ENCODE peak calls at places on chromosomes 1 and 21, in five cellular contexts. One of them, this sample, is unnamed.

GRCh38 chr1:2635271-2636010 is 2.6 kb upstream of the MMEL1 start:
- DNase-seq in left ventricle myocardium inferior: no peak
- DNase-seq in CD4-positive, alpha-beta T cell: no peak
- DNase-seq in endothelial cell: no peak
- DNase-seq in fibroblast of pulmonary artery: no peak
- DNase-seq in this sample: no peak

GRCh38 chr1:239922778-239923522 is 168.7 kb upstream of the FMN2 start:
- DNase-seq in endothelial cell: no peak
- DNase-seq in left ventricle myocardium inferior: no peak
- DNase-seq in fibroblast of pulmonary artery: no peak
- DNase-seq in CD4-positive, alpha-beta T cell: no peak
- DNase-seq in this sample: no peak

GRCh38 chr1:31763671-31764306 is 351 bp downstream of the ADGRB2 start:
- DNase-seq in fibroblast of pulmonary artery: no peak
- DNase-seq in left ventricle myocardium inferior: no peak
- DNase-seq in endothelial cell: no peak
- DNase-seq in CD4-positive, alpha-beta T cell: no peak
- DNase-seq in this sample: peak

GRCh38 chr1:52702886-52703787 is 5.0 kb upstream of the COA7 start:
- DNase-seq in endothelial cell: peak
- DNase-seq in CD4-positive, alpha-beta T cell: peak
- DNase-seq in fibroblast of pulmonary artery: peak
- DNase-seq in left ventricle myocardium inferior: peak
- DNase-seq in this sample: peak

GRCh38 chr1:42504535-42505128 is 41.5 kb downstream of the CCDC30 start:
- DNase-seq in endothelial cell: no peak
- DNase-seq in left ventricle myocardium inferior: no peak
- DNase-seq in CD4-positive, alpha-beta T cell: no peak
- DNase-seq in fibroblast of pulmonary artery: no peak
- DNase-seq in this sample: no peak

GRCh38 chr1:20233866-20234265 is 47.5 kb upstream of the PLA2G2C start:
- DNase-seq in CD4-positive, alpha-beta T cell: no peak
- DNase-seq in left ventricle myocardium inferior: no peak
- DNase-seq in fibroblast of pulmonary artery: no peak
- DNase-seq in endothelial cell: no peak
- DNase-seq in this sample: no peak

GRCh38 chr1:210558302-210558701 is 229.6 kb downstream of the HHAT start:
- DNase-seq in endothelial cell: no peak
- DNase-seq in left ventricle myocardium inferior: peak
- DNase-seq in fibroblast of pulmonary artery: peak
- DNase-seq in CD4-positive, alpha-beta T cell: no peak
- DNase-seq in this sample: no peak

GRCh38 chr1:26102046-26102925 is 9.3 kb upstream of the PDIK1L start:
- DNase-seq in left ventricle myocardium inferior: no peak
- DNase-seq in endothelial cell: no peak
- DNase-seq in fibroblast of pulmonary artery: peak
- DNase-seq in CD4-positive, alpha-beta T cell: no peak
- DNase-seq in this sample: no peak

GRCh38 chr1:189349600-189349999 is 1128.1 kb downstream of the BRINP3 start:
- DNase-seq in fibroblast of pulmonary artery: no peak
- DNase-seq in CD4-positive, alpha-beta T cell: no peak
- DNase-seq in left ventricle myocardium inferior: no peak
- DNase-seq in endothelial cell: no peak
- DNase-seq in this sample: no peak

GRCh38 chr21:46006547-46007497 is 25.3 kb downstream of the COL6A1 start:
- DNase-seq in endothelial cell: no peak
- DNase-seq in fibroblast of pulmonary artery: no peak
- DNase-seq in left ventricle myocardium inferior: no peak
- DNase-seq in CD4-positive, alpha-beta T cell: no peak
- DNase-seq in this sample: no peak

GRCh38 chr1:54577612-54578011 is 29.6 kb downstream of the ACOT11 start:
- DNase-seq in fibroblast of pulmonary artery: peak
- DNase-seq in CD4-positive, alpha-beta T cell: no peak
- DNase-seq in endothelial cell: no peak
- DNase-seq in left ventricle myocardium inferior: peak
- DNase-seq in this sample: no peak

GRCh38 chr1:63674238-63674864 is 81.1 kb downstream of the PGM1 start:
- DNase-seq in CD4-positive, alpha-beta T cell: no peak
- DNase-seq in left ventricle myocardium inferior: peak
- DNase-seq in endothelial cell: peak
- DNase-seq in fibroblast of pulmonary artery: peak
- DNase-seq in this sample: peak

GRCh38 chr21:38280446-38280845 is 23.7 kb downstream of the KCNJ15 start:
- DNase-seq in endothelial cell: no peak
- DNase-seq in fibroblast of pulmonary artery: no peak
- DNase-seq in left ventricle myocardium inferior: no peak
- DNase-seq in CD4-positive, alpha-beta T cell: no peak
- DNase-seq in this sample: no peak

GRCh38 chr1:95311006-95311405 is 77.0 kb downstream of the RWDD3 start:
- DNase-seq in left ventricle myocardium inferior: no peak
- DNase-seq in endothelial cell: no peak
- DNase-seq in CD4-positive, alpha-beta T cell: no peak
- DNase-seq in fibroblast of pulmonary artery: no peak
- DNase-seq in this sample: no peak

GRCh38 chr1:197213193-197213592 is 54.9 kb upstream of the CRB1 start:
- DNase-seq in CD4-positive, alpha-beta T cell: no peak
- DNase-seq in endothelial cell: no peak
- DNase-seq in fibroblast of pulmonary artery: no peak
- DNase-seq in left ventricle myocardium inferior: no peak
- DNase-seq in this sample: no peak

GRCh38 chr1:26530898-26531598 is 1.5 kb downstream of the RPS6KA1 start:
- DNase-seq in endothelial cell: no peak
- DNase-seq in CD4-positive, alpha-beta T cell: no peak
- DNase-seq in left ventricle myocardium inferior: no peak
- DNase-seq in fibroblast of pulmonary artery: peak
- DNase-seq in this sample: peak

GRCh38 chr1:57010511-57010910 is 44.7 kb upstream of the C8B start:
- DNase-seq in left ventricle myocardium inferior: no peak
- DNase-seq in endothelial cell: no peak
- DNase-seq in fibroblast of pulmonary artery: no peak
- DNase-seq in CD4-positive, alpha-beta T cell: no peak
- DNase-seq in this sample: no peak

GRCh38 chr1:206826409-206826808 is 39.0 kb upstream of the IL20 start:
- DNase-seq in endothelial cell: no peak
- DNase-seq in left ventricle myocardium inferior: no peak
- DNase-seq in fibroblast of pulmonary artery: peak
- DNase-seq in CD4-positive, alpha-beta T cell: no peak
- DNase-seq in this sample: no peak

GRCh38 chr1:27968692-27969091 is 8.9 kb downstream of the XKR8 start:
- DNase-seq in endothelial cell: no peak
- DNase-seq in CD4-positive, alpha-beta T cell: no peak
- DNase-seq in fibroblast of pulmonary artery: peak
- DNase-seq in left ventricle myocardium inferior: no peak
- DNase-seq in this sample: no peak

GRCh38 chr1:5881526-5882222 is 110.6 kb downstream of the NPHP4 start:
- DNase-seq in left ventricle myocardium inferior: no peak
- DNase-seq in endothelial cell: no peak
- DNase-seq in fibroblast of pulmonary artery: no peak
- DNase-seq in CD4-positive, alpha-beta T cell: no peak
- DNase-seq in this sample: no peak

GRCh38 chr1:32239335-32239734 is 7.7 kb upstream of the FAM167B start:
- DNase-seq in left ventricle myocardium inferior: no peak
- DNase-seq in CD4-positive, alpha-beta T cell: no peak
- DNase-seq in endothelial cell: no peak
- DNase-seq in fibroblast of pulmonary artery: no peak
- DNase-seq in this sample: no peak

GRCh38 chr1:65471901-65472332 is 51.4 kb downstream of the LEPR start:
- DNase-seq in CD4-positive, alpha-beta T cell: no peak
- DNase-seq in endothelial cell: no peak
- DNase-seq in left ventricle myocardium inferior: no peak
- DNase-seq in fibroblast of pulmonary artery: no peak
- DNase-seq in this sample: no peak

GRCh38 chr1:34822202-34822601 is 29.4 kb downstream of the GJA4 start:
- DNase-seq in endothelial cell: no peak
- DNase-seq in CD4-positive, alpha-beta T cell: no peak
- DNase-seq in fibroblast of pulmonary artery: no peak
- DNase-seq in left ventricle myocardium inferior: no peak
- DNase-seq in this sample: no peak

GRCh38 chr1:7868085-7868780 is 15.4 kb upstream of the UTS2 start:
- DNase-seq in fibroblast of pulmonary artery: no peak
- DNase-seq in CD4-positive, alpha-beta T cell: no peak
- DNase-seq in left ventricle myocardium inferior: no peak
- DNase-seq in endothelial cell: no peak
- DNase-seq in this sample: no peak

GRCh38 chr1:214377886-214378285 is 96.9 kb downstream of the SMYD2 start:
- DNase-seq in fibroblast of pulmonary artery: peak
- DNase-seq in left ventricle myocardium inferior: no peak
- DNase-seq in endothelial cell: no peak
- DNase-seq in CD4-positive, alpha-beta T cell: no peak
- DNase-seq in this sample: no peak

GRCh38 chr1:22889213-22889827 is 83.3 kb downstream of the LACTBL1 start:
- DNase-seq in left ventricle myocardium inferior: no peak
- DNase-seq in CD4-positive, alpha-beta T cell: no peak
- DNase-seq in endothelial cell: peak
- DNase-seq in fibroblast of pulmonary artery: peak
- DNase-seq in this sample: peak

GRCh38 chr1:101165514-101165913 is 71.3 kb upstream of the S1PR1 start:
- DNase-seq in left ventricle myocardium inferior: no peak
- DNase-seq in fibroblast of pulmonary artery: no peak
- DNase-seq in CD4-positive, alpha-beta T cell: no peak
- DNase-seq in endothelial cell: no peak
- DNase-seq in this sample: no peak

GRCh38 chr1:102842606-102843005 is 265.7 kb downstream of the COL11A1 start:
- DNase-seq in CD4-positive, alpha-beta T cell: no peak
- DNase-seq in endothelial cell: no peak
- DNase-seq in left ventricle myocardium inferior: no peak
- DNase-seq in fibroblast of pulmonary artery: no peak
- DNase-seq in this sample: no peak

GRCh38 chr1:1471389-1472045 is at the start of gene ATAD3B:
- DNase-seq in CD4-positive, alpha-beta T cell: peak
- DNase-seq in fibroblast of pulmonary artery: peak
- DNase-seq in endothelial cell: peak
- DNase-seq in left ventricle myocardium inferior: peak
- DNase-seq in this sample: peak

GRCh38 chr1:74395492-74395891 is 116.9 kb downstream of the LRRC53 start:
- DNase-seq in fibroblast of pulmonary artery: peak
- DNase-seq in endothelial cell: no peak
- DNase-seq in CD4-positive, alpha-beta T cell: no peak
- DNase-seq in left ventricle myocardium inferior: no peak
- DNase-seq in this sample: no peak

GRCh38 chr1:1270813-1271212 is 2.8 kb downstream of the UBE2J2 start:
- DNase-seq in left ventricle myocardium inferior: no peak
- DNase-seq in CD4-positive, alpha-beta T cell: no peak
- DNase-seq in endothelial cell: no peak
- DNase-seq in fibroblast of pulmonary artery: peak
- DNase-seq in this sample: no peak

GRCh38 chr1:101618900-101619299 is 377.8 kb downstream of the OLFM3 start:
- DNase-seq in left ventricle myocardium inferior: no peak
- DNase-seq in endothelial cell: no peak
- DNase-seq in fibroblast of pulmonary artery: no peak
- DNase-seq in CD4-positive, alpha-beta T cell: no peak
- DNase-seq in this sample: no peak

GRCh38 chr1:221381858-221382623 is 359.8 kb downstream of the DUSP10 start:
- DNase-seq in fibroblast of pulmonary artery: no peak
- DNase-seq in CD4-positive, alpha-beta T cell: no peak
- DNase-seq in left ventricle myocardium inferior: no peak
- DNase-seq in endothelial cell: no peak
- DNase-seq in this sample: no peak

GRCh38 chr1:24189528-24189927 is 2.4 kb upstream of the IFNLR1 start:
- DNase-seq in left ventricle myocardium inferior: no peak
- DNase-seq in endothelial cell: no peak
- DNase-seq in CD4-positive, alpha-beta T cell: no peak
- DNase-seq in fibroblast of pulmonary artery: no peak
- DNase-seq in this sample: peak

DNA sequence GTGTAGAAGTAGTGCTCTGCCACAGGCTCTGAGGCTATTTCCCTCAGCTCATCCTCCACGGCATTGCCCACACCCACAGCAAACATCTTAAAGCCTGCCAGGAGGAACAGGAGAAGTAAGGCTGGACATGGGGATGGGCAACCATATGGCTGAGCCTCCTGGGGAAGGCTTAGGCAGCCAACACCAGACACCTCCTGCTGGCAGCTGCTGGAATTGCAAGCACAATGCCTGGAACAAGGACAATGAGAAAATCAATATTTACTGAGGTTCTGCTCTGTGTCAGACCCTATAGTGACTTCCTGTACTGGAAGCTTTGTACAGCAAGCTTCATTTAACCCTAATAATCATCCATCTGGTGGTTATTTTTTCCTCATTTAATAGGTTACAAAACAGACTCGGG is 8.2 kb downstream of the MATN1 start:
- DNase-seq in fibroblast of pulmonary artery: no peak
- DNase-seq in left ventricle myocardium inferior: no peak
- DNase-seq in endothelial cell: no peak
- DNase-seq in CD4-positive, alpha-beta T cell: no peak
- DNase-seq in this sample: no peak
- TF ChIP-seq CTCF in fibroblast of pulmonary artery: peak
- TF ChIP-seq CTCF in left ventricle myocardium inferior: peak
- TF ChIP-seq CTCF in endothelial cell: peak
- TF ChIP-seq CTCF in CD4-positive, alpha-beta T cell: peak
- TF ChIP-seq CTCF in this sample: peak

GRCh38 chr1:205588691-205589445 is 42.9 kb downstream of the ELK4 start:
- DNase-seq in fibroblast of pulmonary artery: peak
- DNase-seq in endothelial cell: peak
- DNase-seq in CD4-positive, alpha-beta T cell: peak
- DNase-seq in left ventricle myocardium inferior: no peak
- DNase-seq in this sample: no peak
- TF ChIP-seq CTCF in fibroblast of pulmonary artery: peak
- TF ChIP-seq CTCF in endothelial cell: no peak
- TF ChIP-seq CTCF in CD4-positive, alpha-beta T cell: no peak
- TF ChIP-seq CTCF in left ventricle myocardium inferior: no peak
- TF ChIP-seq CTCF in this sample: peak

GRCh38 chr1:99347041-99347684 is 82.9 kb downstream of the PLPPR4 start:
- DNase-seq in CD4-positive, alpha-beta T cell: no peak
- DNase-seq in fibroblast of pulmonary artery: no peak
- DNase-seq in endothelial cell: no peak
- DNase-seq in left ventricle myocardium inferior: no peak
- DNase-seq in this sample: no peak
- TF ChIP-seq CTCF in CD4-positive, alpha-beta T cell: no peak
- TF ChIP-seq CTCF in fibroblast of pulmonary artery: no peak
- TF ChIP-seq CTCF in endothelial cell: peak
- TF ChIP-seq CTCF in left ventricle myocardium inferior: no peak
- TF ChIP-seq CTCF in this sample: no peak

DNA sequence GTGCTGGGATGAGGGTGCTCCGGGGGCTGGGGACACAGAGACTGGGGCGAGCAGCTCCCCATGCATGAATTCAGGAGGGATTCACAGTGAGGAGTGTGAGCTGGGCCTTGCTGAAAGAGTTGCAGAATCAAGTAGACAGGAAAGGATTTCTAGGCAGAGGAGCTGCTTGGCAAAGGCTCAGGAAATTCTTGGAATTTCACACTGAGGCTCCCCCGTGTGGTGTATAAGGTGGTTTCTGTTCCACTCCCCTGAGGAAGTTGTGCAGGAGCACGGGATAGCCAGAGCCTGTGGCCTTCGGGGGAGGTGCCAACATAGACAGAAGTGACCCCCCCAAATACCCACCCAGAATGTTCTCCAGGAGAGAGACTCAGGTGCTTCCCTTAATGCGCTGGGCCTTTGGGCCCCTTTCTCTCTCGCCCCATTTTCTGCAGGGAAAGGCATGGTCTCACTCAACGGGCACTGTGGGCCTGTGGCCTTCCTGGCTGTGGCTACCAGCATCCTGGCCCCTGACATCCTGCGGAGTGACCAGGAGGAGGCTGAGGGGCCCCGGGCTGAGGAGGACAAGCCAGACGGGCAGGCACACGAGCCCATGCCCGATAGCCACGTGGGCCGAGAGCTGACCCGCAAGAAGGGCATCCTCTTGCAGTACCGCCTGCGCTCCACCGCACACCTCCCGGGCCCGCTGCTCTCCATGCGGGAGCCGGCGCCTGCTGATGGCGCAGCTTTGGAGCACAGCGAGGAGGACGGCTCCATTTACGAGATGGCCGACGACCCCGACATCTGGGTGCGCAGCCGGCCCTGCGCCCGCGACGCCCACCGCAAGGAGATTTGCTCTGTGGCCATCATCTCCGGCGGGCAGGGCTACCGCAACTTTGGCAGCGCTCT is 58.5 kb upstream of the ACTL8 start:
- DNase-seq in fibroblast of pulmonary artery: peak
- DNase-seq in endothelial cell: peak
- DNase-seq in left ventricle myocardium inferior: no peak
- DNase-seq in CD4-positive, alpha-beta T cell: no peak
- DNase-seq in this sample: no peak
- TF ChIP-seq CTCF in fibroblast of pulmonary artery: peak
- TF ChIP-seq CTCF in endothelial cell: no peak
- TF ChIP-seq CTCF in left ventricle myocardium inferior: peak
- TF ChIP-seq CTCF in CD4-positive, alpha-beta T cell: no peak
- TF ChIP-seq CTCF in this sample: no peak

This sample was measured in GM13977.